ENCODE peak calls at places on chromosomes 4 and X, in eight cellular contexts. E is skeletal muscle cell, T is upper lobe of right lung, P is heart right ventricle, M is coronary artery, B is transverse colon, N is psoas muscle, I is HFF-Myc. H is an unnamed sample.

GRCh38 chr4:95181446-95182306 is 367.1 kb downstream of the UNC5C start:
- DNase-seq in E (no peak), T (no peak), P (no peak), M (no peak), B (no peak), N (no peak), I (no peak), H (peak)

GRCh38 chrX:121308276-121308805 is 260.9 kb downstream of the GLUD2 start:
- DNase-seq in E (peak), T (no peak), P (peak), M (no peak), B (peak), N (no peak), I (peak), H (peak)

GRCh38 chrX:115372026-115372610 is 82.6 kb downstream of the LUZP4 start:
- DNase-seq in E (no peak), T (no peak), P (no peak), M (no peak), B (no peak), N (no peak), I (peak), H (no peak)

GRCh38 chr4:95979961-95980876 is 140.3 kb downstream of the PDHA2 start:
- DNase-seq in E (no peak), T (no peak), P (peak), M (no peak), B (no peak), N (no peak), I (no peak), H (no peak)

GRCh38 chr4:123600426-123600825 is 203.8 kb downstream of the SPRY1 start:
- DNase-seq in E (no peak), T (no peak), P (no peak), M (no peak), B (no peak), N (no peak), I (no peak), H (no peak)

GRCh38 chr4:2852481-2852881 is 8.8 kb downstream of the ADD1 start:
- DNase-seq in E (no peak), T (peak), P (peak), M (no peak), B (peak), N (peak), I (no peak), H (no peak)

GRCh38 chr4:82569076-82569475 is 7.3 kb upstream of the TMEM150C start:
- DNase-seq in E (no peak), T (no peak), P (no peak), M (no peak), B (no peak), N (no peak), I (no peak), H (no peak)

GRCh38 chr4:187541666-187542065 is 453.9 kb upstream of the ZFP42 start:
- DNase-seq in E (no peak), T (no peak), P (no peak), M (no peak), B (no peak), N (no peak), I (no peak), H (no peak)

GRCh38 chrX:103716967-103717366 is 6.3 kb downstream of the TMEM31 start:
- DNase-seq in E (peak), T (no peak), P (no peak), M (no peak), B (peak), N (no peak), I (peak), H (peak)

GRCh38 chrX:114073926-114074325 is 510.0 kb upstream of the HTR2C start:
- DNase-seq in E (no peak), T (no peak), P (no peak), M (no peak), B (no peak), N (no peak), I (no peak), H (no peak)

GRCh38 chrX:5388087-5388486 is 840.6 kb downstream of the NLGN4X start:
- DNase-seq in E (no peak), T (no peak), P (no peak), M (no peak), B (no peak), N (no peak), I (no peak), H (no peak)

GRCh38 chrX:103734125-103734760 is 23.5 kb downstream of the TMEM31 start:
- DNase-seq in E (peak), T (no peak), P (no peak), M (no peak), B (no peak), N (no peak), I (no peak), H (no peak)

GRCh38 chrX:70260104-70260503 is at the start of gene P2RY4:
- DNase-seq in E (no peak), T (no peak), P (no peak), M (no peak), B (no peak), N (no peak), I (no peak), H (no peak)

GRCh38 chr4:69321153-69321729 is 41.0 kb downstream of the UGT2B28 start:
- DNase-seq in E (peak), T (peak), P (no peak), M (no peak), B (no peak), N (no peak), I (no peak), H (no peak)

GRCh38 chr4:71338846-71339593 is at the start of gene SLC4A4:
- DNase-seq in E (peak), T (no peak), P (no peak), M (no peak), B (no peak), N (no peak), I (peak), H (no peak)

GRCh38 chr4:10299601-10300000 is 157.6 kb downstream of the ZNF518B start:
- DNase-seq in E (no peak), T (no peak), P (no peak), M (no peak), B (no peak), N (no peak), I (no peak), H (no peak)

GRCh38 chrX:2690856-2691542 is at the start of gene CD99:
- DNase-seq in E (no peak), T (peak), P (peak), M (peak), B (peak), N (peak), I (no peak), H (no peak)

GRCh38 chr4:67593741-67594175 is 35.2 kb downstream of the STAP1 start:
- DNase-seq in E (no peak), T (no peak), P (no peak), M (no peak), B (no peak), N (no peak), I (no peak), H (no peak)

GRCh38 chr4:42729505-42730237 is 72.8 kb upstream of the ATP8A1 start:
- DNase-seq in E (no peak), T (no peak), P (no peak), M (no peak), B (no peak), N (no peak), I (no peak), H (no peak)

GRCh38 chr4:65668201-65669007 is 1.9 kb downstream of the EPHA5 start:
- DNase-seq in E (no peak), T (peak), P (no peak), M (no peak), B (no peak), N (peak), I (no peak), H (peak)

GRCh38 chr4:23579166-23579565 is 310.7 kb downstream of the PPARGC1A start:
- DNase-seq in E (no peak), T (no peak), P (no peak), M (no peak), B (no peak), N (no peak), I (no peak), H (no peak)

GRCh38 chr4:103996059-103996458 is 276.3 kb upstream of the TACR3 start:
- DNase-seq in E (no peak), T (no peak), P (no peak), M (no peak), B (no peak), N (no peak), I (no peak), H (peak)

GRCh38 chr4:4658051-4658450 is 116.2 kb upstream of the STX18 start:
- DNase-seq in E (no peak), T (no peak), P (no peak), M (no peak), B (no peak), N (no peak), I (peak), H (no peak)

GRCh38 chrX:154529206-154529612 is 13.2 kb upstream of the FAM3A start:
- DNase-seq in E (no peak), T (no peak), P (no peak), M (no peak), B (no peak), N (peak), I (no peak), H (no peak)

GRCh38 chrX:3811331-3812311 is 98.2 kb upstream of the PRKX start:
- DNase-seq in E (no peak), T (no peak), P (peak), M (no peak), B (peak), N (no peak), I (no peak), H (no peak)

GRCh38 chrX:115330498-115331138 is 41.1 kb downstream of the LUZP4 start:
- DNase-seq in E (no peak), T (no peak), P (peak), M (no peak), B (peak), N (no peak), I (no peak), H (peak)

GRCh38 chr4:27194599-27194998 is 334.0 kb downstream of the STIM2 start:
- DNase-seq in E (no peak), T (no peak), P (no peak), M (no peak), B (no peak), N (no peak), I (no peak), H (no peak)

GRCh38 chrX:149510386-149510785 is 5.3 kb upstream of the IDS start:
- DNase-seq in E (no peak), T (no peak), P (no peak), M (no peak), B (no peak), N (no peak), I (no peak), H (no peak)

GRCh38 chr4:174387721-174388120 is 104.0 kb downstream of the CEP44 start:
- DNase-seq in E (no peak), T (no peak), P (no peak), M (no peak), B (no peak), N (no peak), I (no peak), H (no peak)

GRCh38 chrX:72126048-72126415 is 5.7 kb downstream of the RTL5 start:
- DNase-seq in E (no peak), T (no peak), P (peak), M (peak), B (no peak), N (no peak), I (no peak), H (no peak)

GRCh38 chr4:44002368-44002767 is 446.2 kb downstream of the KCTD8 start:
- DNase-seq in E (no peak), T (no peak), P (no peak), M (no peak), B (no peak), N (no peak), I (no peak), H (no peak)

GRCh38 chrX:142804085-142804484 is 221.6 kb upstream of the SPANXN4 start:
- DNase-seq in E (no peak), T (no peak), P (no peak), M (no peak), B (no peak), N (no peak), I (no peak), H (no peak)

GRCh38 chr4:175622887-175623286 is 189.2 kb downstream of the GPM6A start:
- DNase-seq in E (no peak), T (no peak), P (no peak), M (no peak), B (no peak), N (no peak), I (no peak), H (no peak)

GRCh38 chr4:140829825-140830224 is 73.6 kb upstream of the TBC1D9 start:
- DNase-seq in E (no peak), T (no peak), P (no peak), M (no peak), B (no peak), N (no peak), I (no peak), H (no peak)

GRCh38 chrX:139758809-139759208 is 50.8 kb upstream of the MCF2 start:
- DNase-seq in E (no peak), T (no peak), P (no peak), M (no peak), B (no peak), N (no peak), I (no peak), H (no peak)

GRCh38 chrX:16148896-16149295 is 18.4 kb upstream of the MAGEB17 start:
- DNase-seq in E (no peak), T (no peak), P (no peak), M (no peak), B (no peak), N (no peak), I (no peak), H (no peak)

GRCh38 chr4:153345011-153345981 is 808 bp downstream of the MND1 start:
- DNase-seq in E (no peak), T (peak), P (peak), M (no peak), B (peak), N (peak), I (no peak), H (no peak)
- H3K4me3 ChIP-seq in E (peak), T (peak), P (peak), M (peak), B (peak), N (peak), I (peak), H (peak)

DNA sequence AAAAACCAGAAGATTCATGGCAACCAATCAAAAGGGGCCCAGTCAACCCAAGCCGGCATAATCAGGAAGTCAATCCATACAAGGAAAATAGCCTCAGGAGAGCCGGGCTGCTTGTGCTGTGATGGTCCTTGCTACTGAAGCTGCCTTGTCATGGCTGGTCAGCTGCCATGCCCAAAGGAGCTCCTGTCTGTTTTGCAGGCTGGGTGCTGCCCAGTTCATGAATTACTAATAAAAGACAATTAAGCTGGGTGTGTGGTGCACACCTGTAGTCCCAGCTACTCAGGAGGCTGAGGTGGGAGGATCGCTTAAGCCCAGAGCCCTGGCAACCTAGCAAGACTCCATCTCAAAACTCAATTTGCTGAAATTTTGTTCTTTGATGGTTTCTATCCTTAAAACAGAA is 16.0 kb upstream of the CTBP1 start:
- DNase-seq in E (no peak), T (no peak), P (no peak), M (peak), B (no peak), N (no peak), I (no peak), H (no peak)
- H3K4me3 ChIP-seq in E (no peak), T (no peak), P (no peak), M (no peak), B (no peak), N (no peak), I (no peak), H (no peak)

GRCh38 chr4:164683040-164683439 is 70.9 kb upstream of the SMIM31 start:
- DNase-seq in E (no peak), T (no peak), P (no peak), M (no peak), B (no peak), N (no peak), I (no peak), H (no peak)
- H3K4me3 ChIP-seq in E (no peak), T (no peak), P (no peak), M (no peak), B (no peak), N (no peak), I (no peak), H (no peak)

DNA sequence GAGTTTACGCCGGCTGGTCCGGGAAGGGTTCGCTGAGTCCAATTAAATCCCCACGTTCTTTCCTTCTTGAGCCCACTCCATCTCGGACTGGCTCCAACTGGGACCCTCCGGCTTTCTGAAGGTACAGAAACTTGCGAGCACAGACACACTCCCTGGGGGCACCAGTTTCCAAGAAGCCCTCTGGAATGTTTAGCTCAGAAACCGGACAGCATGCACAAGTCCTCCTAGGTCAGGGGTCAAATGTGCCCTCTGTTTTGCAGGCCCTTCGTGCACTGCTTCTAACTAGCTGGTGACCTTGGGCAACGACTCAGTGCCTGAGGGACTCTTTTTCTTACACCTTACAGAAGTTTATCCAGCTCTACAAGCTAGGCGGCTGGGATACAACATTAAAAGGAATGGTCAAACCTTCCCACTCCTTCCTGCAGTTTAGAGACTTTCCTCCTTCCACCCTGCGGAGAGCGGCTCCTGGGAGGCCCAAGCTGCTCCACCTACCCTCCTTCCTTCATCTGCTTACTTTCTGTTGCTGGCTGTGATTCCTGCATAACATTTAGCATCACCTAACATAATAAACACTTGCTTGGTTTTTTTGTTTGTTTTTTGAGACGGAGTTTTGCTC is 275.5 kb downstream of the BCOR start:
- DNase-seq in E (no peak), T (no peak), P (no peak), M (no peak), B (no peak), N (peak), I (no peak), H (no peak)
- H3K4me3 ChIP-seq in E (no peak), T (no peak), P (no peak), M (no peak), B (no peak), N (no peak), I (no peak), H (no peak)

GRCh38 chr4:81214518-81215218 is 354 bp downstream of the PRKG2 start:
- DNase-seq in E (no peak), T (peak), P (no peak), M (no peak), B (peak), N (no peak), I (no peak), H (no peak)

GRCh38 chr4:81214144-81214517 is 891 bp downstream of the PRKG2 start:
- DNase-seq in E (no peak), T (no peak), P (no peak), M (no peak), B (no peak), N (no peak), I (no peak), H (no peak)

GRCh38 chr4:81215936-81216335 is 914 bp upstream of the PRKG2 start:
- DNase-seq in E (no peak), T (no peak), P (no peak), M (no peak), B (no peak), N (no peak), I (no peak), H (no peak)

GRCh38 chr4:81213671-81214070 is 1.4 kb downstream of the PRKG2 start:
- DNase-seq in E (no peak), T (no peak), P (no peak), M (no peak), B (no peak), N (no peak), I (no peak), H (no peak)

GRCh38 chr4:81215219-81215892 is at the start of gene PRKG2:
- DNase-seq in E (no peak), T (peak), P (no peak), M (no peak), B (peak), N (no peak), I (no peak), H (no peak)
- H3K4me3 ChIP-seq in E (peak), T (peak), P (peak), M (peak), B (peak), N (peak), I (peak), H (peak)

GRCh38 chr4:148007789-148008188 is 275.9 kb downstream of the ARHGAP10 start:
- DNase-seq in E (no peak), T (no peak), P (no peak), M (no peak), B (no peak), N (no peak), I (no peak), H (no peak)
- H3K4me3 ChIP-seq in E (no peak), T (no peak), P (no peak), M (peak), B (no peak), N (peak), I (no peak), H (no peak)

DNA sequence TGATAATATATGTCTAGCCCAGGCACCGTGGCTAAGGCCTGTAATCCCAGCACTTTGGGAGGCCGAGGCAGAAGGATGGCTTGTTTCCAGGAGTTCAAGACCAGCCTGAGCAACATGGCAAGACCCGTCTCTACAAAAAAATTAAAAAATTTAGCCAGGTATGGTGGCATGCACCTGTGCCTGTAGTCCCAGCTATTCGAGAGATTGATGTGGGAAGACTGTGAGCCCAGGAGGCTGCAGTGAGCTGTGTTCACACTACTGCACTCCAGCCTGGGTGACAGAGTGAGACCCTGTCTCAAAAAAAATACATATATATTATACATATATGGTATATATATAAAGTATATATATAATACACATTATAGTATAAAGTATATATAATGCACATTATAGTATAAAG is 162.0 kb upstream of the MAB21L2 start:
- DNase-seq in E (no peak), T (no peak), P (no peak), M (no peak), B (no peak), N (no peak), I (no peak), H (no peak)
- H3K4me3 ChIP-seq in E (no peak), T (no peak), P (no peak), M (no peak), B (no peak), N (no peak), I (no peak), H (no peak)